ENCODE peak calls at places on chromosome 3, in six cellular contexts. One of them, this sample, is unnamed.

GRCh38 chr3:126266291-126266840 is 86.0 kb upstream of the ALDH1L1 start:
- DNase-seq in endodermal cell: peak
- DNase-seq in AG04450: no peak
- DNase-seq in colonic mucosa: no peak
- DNase-seq in uterus: peak
- DNase-seq in thoracic aorta: peak
- DNase-seq in this sample: no peak

GRCh38 chr3:112308151-112308911 is 14.3 kb upstream of the SLC9C1 start:
- DNase-seq in AG04450: peak
- DNase-seq in endodermal cell: no peak
- DNase-seq in uterus: no peak
- DNase-seq in colonic mucosa: no peak
- DNase-seq in thoracic aorta: no peak
- DNase-seq in this sample: no peak

GRCh38 chr3:100496711-100497261 is 4.4 kb downstream of the TMEM45A start:
- DNase-seq in endodermal cell: no peak
- DNase-seq in colonic mucosa: no peak
- DNase-seq in uterus: no peak
- DNase-seq in thoracic aorta: no peak
- DNase-seq in AG04450: peak
- DNase-seq in this sample: no peak

GRCh38 chr3:22887664-22888291 is 315.3 kb upstream of the UBE2E2 start:
- DNase-seq in endodermal cell: peak
- DNase-seq in thoracic aorta: no peak
- DNase-seq in AG04450: no peak
- DNase-seq in colonic mucosa: peak
- DNase-seq in uterus: no peak
- DNase-seq in this sample: peak

GRCh38 chr3:134615743-134616142 is 35.1 kb downstream of the KY start:
- DNase-seq in colonic mucosa: no peak
- DNase-seq in endodermal cell: no peak
- DNase-seq in thoracic aorta: no peak
- DNase-seq in AG04450: no peak
- DNase-seq in uterus: no peak
- DNase-seq in this sample: no peak

GRCh38 chr3:179973931-179974361 is 62.8 kb downstream of the PEX5L start:
- DNase-seq in uterus: no peak
- DNase-seq in colonic mucosa: no peak
- DNase-seq in endodermal cell: peak
- DNase-seq in AG04450: no peak
- DNase-seq in thoracic aorta: no peak
- DNase-seq in this sample: peak

GRCh38 chr3:112293368-112294321 is at the start of gene SLC9C1:
- DNase-seq in AG04450: peak
- DNase-seq in colonic mucosa: peak
- DNase-seq in uterus: peak
- DNase-seq in endodermal cell: peak
- DNase-seq in thoracic aorta: no peak
- DNase-seq in this sample: no peak

GRCh38 chr3:73668366-73668765 is 43.6 kb upstream of the PDZRN3 start:
- DNase-seq in colonic mucosa: no peak
- DNase-seq in AG04450: no peak
- DNase-seq in endodermal cell: no peak
- DNase-seq in uterus: no peak
- DNase-seq in thoracic aorta: no peak
- DNase-seq in this sample: no peak

GRCh38 chr3:126692858-126693257 is 11.2 kb upstream of the CHCHD6 start:
- DNase-seq in AG04450: no peak
- DNase-seq in uterus: no peak
- DNase-seq in colonic mucosa: no peak
- DNase-seq in endodermal cell: peak
- DNase-seq in thoracic aorta: no peak
- DNase-seq in this sample: no peak

GRCh38 chr3:124315215-124316033 is 323.5 kb upstream of the ROPN1 start:
- DNase-seq in uterus: no peak
- DNase-seq in thoracic aorta: peak
- DNase-seq in AG04450: no peak
- DNase-seq in endodermal cell: no peak
- DNase-seq in colonic mucosa: no peak
- DNase-seq in this sample: no peak

GRCh38 chr3:178439504-178439903 is 96.7 kb upstream of the KCNMB2 start:
- DNase-seq in endodermal cell: no peak
- DNase-seq in uterus: no peak
- DNase-seq in thoracic aorta: no peak
- DNase-seq in AG04450: peak
- DNase-seq in colonic mucosa: no peak
- DNase-seq in this sample: no peak

GRCh38 chr3:120741837-120742197 is 499 bp downstream of the RABL3 start:
- DNase-seq in endodermal cell: no peak
- DNase-seq in thoracic aorta: no peak
- DNase-seq in AG04450: no peak
- DNase-seq in uterus: peak
- DNase-seq in colonic mucosa: no peak
- DNase-seq in this sample: no peak
- H3K27ac ChIP-seq in endodermal cell: no peak
- H3K27ac ChIP-seq in thoracic aorta: peak
- H3K27ac ChIP-seq in AG04450: peak
- H3K27ac ChIP-seq in uterus: peak
- H3K27ac ChIP-seq in colonic mucosa: peak
- H3K27ac ChIP-seq in this sample: peak

GRCh38 chr3:195271116-195271858 is at the start of gene XXYLT1:
- DNase-seq in thoracic aorta: no peak
- DNase-seq in colonic mucosa: peak
- DNase-seq in uterus: peak
- DNase-seq in endodermal cell: peak
- DNase-seq in AG04450: no peak
- DNase-seq in this sample: peak

GRCh38 chr3:195270350-195271115 is 426 bp downstream of the XXYLT1 start:
- DNase-seq in thoracic aorta: no peak
- DNase-seq in colonic mucosa: peak
- DNase-seq in AG04450: no peak
- DNase-seq in uterus: peak
- DNase-seq in endodermal cell: peak
- DNase-seq in this sample: peak

GRCh38 chr3:195270079-195270349 is 945 bp downstream of the XXYLT1 start:
- DNase-seq in endodermal cell: no peak
- DNase-seq in uterus: no peak
- DNase-seq in AG04450: no peak
- DNase-seq in colonic mucosa: no peak
- DNase-seq in thoracic aorta: no peak
- DNase-seq in this sample: no peak

GRCh38 chr3:195269375-195270078 is 1.4 kb downstream of the XXYLT1 start:
- DNase-seq in uterus: no peak
- DNase-seq in endodermal cell: no peak
- DNase-seq in thoracic aorta: no peak
- DNase-seq in AG04450: no peak
- DNase-seq in colonic mucosa: no peak
- DNase-seq in this sample: no peak

GRCh38 chr3:195271859-195272243 is 892 bp upstream of the XXYLT1 start:
- DNase-seq in thoracic aorta: no peak
- DNase-seq in uterus: no peak
- DNase-seq in endodermal cell: no peak
- DNase-seq in colonic mucosa: no peak
- DNase-seq in AG04450: no peak
- DNase-seq in this sample: no peak
- H3K27ac ChIP-seq in thoracic aorta: no peak
- H3K27ac ChIP-seq in uterus: peak
- H3K27ac ChIP-seq in endodermal cell: peak
- H3K27ac ChIP-seq in colonic mucosa: peak
- H3K27ac ChIP-seq in AG04450: no peak
- H3K27ac ChIP-seq in this sample: peak

GRCh38 chr3:4411236-4411635 is 55.8 kb downstream of the SUMF1 start:
- DNase-seq in colonic mucosa: no peak
- DNase-seq in uterus: no peak
- DNase-seq in AG04450: no peak
- DNase-seq in thoracic aorta: no peak
- DNase-seq in endodermal cell: no peak
- DNase-seq in this sample: no peak

GRCh38 chr3:4410174-4410573 is 56.9 kb downstream of the SUMF1 start:
- DNase-seq in colonic mucosa: no peak
- DNase-seq in uterus: no peak
- DNase-seq in AG04450: no peak
- DNase-seq in endodermal cell: no peak
- DNase-seq in thoracic aorta: no peak
- DNase-seq in this sample: no peak

GRCh38 chr3:4406746-4407568 is 60.1 kb downstream of the SUMF1 start:
- DNase-seq in endodermal cell: no peak
- DNase-seq in colonic mucosa: no peak
- DNase-seq in AG04450: no peak
- DNase-seq in uterus: no peak
- DNase-seq in thoracic aorta: no peak
- DNase-seq in this sample: no peak

GRCh38 chr3:4407941-4408340 is 59.1 kb downstream of the SUMF1 start:
- DNase-seq in thoracic aorta: no peak
- DNase-seq in uterus: no peak
- DNase-seq in colonic mucosa: no peak
- DNase-seq in AG04450: no peak
- DNase-seq in endodermal cell: no peak
- DNase-seq in this sample: no peak

GRCh38 chr3:4409415-4409814 is 57.7 kb downstream of the SUMF1 start:
- DNase-seq in AG04450: no peak
- DNase-seq in thoracic aorta: no peak
- DNase-seq in uterus: no peak
- DNase-seq in colonic mucosa: no peak
- DNase-seq in endodermal cell: no peak
- DNase-seq in this sample: no peak
- H3K27ac ChIP-seq in AG04450: no peak
- H3K27ac ChIP-seq in thoracic aorta: peak
- H3K27ac ChIP-seq in uterus: no peak
- H3K27ac ChIP-seq in colonic mucosa: no peak
- H3K27ac ChIP-seq in endodermal cell: no peak
- H3K27ac ChIP-seq in this sample: no peak

DNA sequence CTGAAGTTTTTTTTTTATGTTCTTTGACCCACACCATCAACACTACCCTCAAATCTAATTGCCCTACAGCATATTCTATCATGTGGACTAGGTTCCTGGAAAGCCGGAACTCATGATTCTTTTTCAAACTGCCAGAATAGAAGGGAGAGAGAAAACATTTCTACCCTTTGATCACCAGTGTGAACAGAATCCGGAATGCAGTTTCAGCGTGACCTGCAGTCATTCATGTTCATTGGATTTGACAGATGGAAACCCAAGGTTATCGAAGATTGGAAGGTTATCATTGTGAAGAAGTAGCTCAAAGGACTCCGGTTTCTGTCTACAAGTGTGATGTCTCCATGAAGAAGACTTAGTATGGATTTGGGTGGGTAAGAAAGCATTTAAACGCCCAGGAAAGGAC is 39.4 kb upstream of the RASA2 start:
- DNase-seq in colonic mucosa: no peak
- DNase-seq in thoracic aorta: no peak
- DNase-seq in AG04450: no peak
- DNase-seq in endodermal cell: no peak
- DNase-seq in uterus: no peak
- DNase-seq in this sample: no peak
- H3K27ac ChIP-seq in colonic mucosa: no peak
- H3K27ac ChIP-seq in thoracic aorta: peak
- H3K27ac ChIP-seq in AG04450: no peak
- H3K27ac ChIP-seq in endodermal cell: no peak
- H3K27ac ChIP-seq in uterus: peak
- H3K27ac ChIP-seq in this sample: no peak

DNA sequence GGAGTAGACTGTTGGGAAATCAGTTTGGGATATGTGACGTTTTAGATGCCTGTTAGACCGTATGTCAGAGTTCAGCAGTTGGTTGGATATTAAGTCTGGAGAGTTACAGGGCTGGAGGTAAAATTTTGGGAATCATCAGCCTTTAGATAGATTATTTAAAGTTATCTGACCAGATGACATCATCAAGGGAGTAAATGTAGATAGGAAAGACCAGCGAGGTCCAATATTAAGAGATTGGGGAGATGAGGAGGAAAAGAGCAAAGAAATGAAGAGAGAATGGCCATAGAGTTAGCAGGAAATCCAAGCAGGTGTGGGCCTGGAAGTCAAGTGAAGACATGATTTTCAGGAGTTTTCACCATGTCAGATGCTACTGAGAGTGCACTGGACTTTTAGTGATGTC is 3.1 kb downstream of the NDUFB4 start:
- DNase-seq in colonic mucosa: no peak
- DNase-seq in AG04450: no peak
- DNase-seq in thoracic aorta: no peak
- DNase-seq in endodermal cell: no peak
- DNase-seq in uterus: no peak
- DNase-seq in this sample: no peak
- H3K27ac ChIP-seq in colonic mucosa: no peak
- H3K27ac ChIP-seq in AG04450: no peak
- H3K27ac ChIP-seq in thoracic aorta: peak
- H3K27ac ChIP-seq in endodermal cell: no peak
- H3K27ac ChIP-seq in uterus: peak
- H3K27ac ChIP-seq in this sample: peak

GRCh38 chr3:150755902-150756301 is 7.1 kb downstream of the SIAH2 start:
- DNase-seq in AG04450: no peak
- DNase-seq in uterus: no peak
- DNase-seq in colonic mucosa: no peak
- DNase-seq in thoracic aorta: no peak
- DNase-seq in endodermal cell: no peak
- DNase-seq in this sample: no peak
- H3K27ac ChIP-seq in AG04450: peak
- H3K27ac ChIP-seq in uterus: peak
- H3K27ac ChIP-seq in colonic mucosa: peak
- H3K27ac ChIP-seq in thoracic aorta: no peak
- H3K27ac ChIP-seq in endodermal cell: no peak
- H3K27ac ChIP-seq in this sample: no peak

GRCh38 chr3:39286771-39287170 is 6.9 kb upstream of the CX3CR1 start:
- DNase-seq in colonic mucosa: no peak
- DNase-seq in endodermal cell: no peak
- DNase-seq in AG04450: no peak
- DNase-seq in thoracic aorta: no peak
- DNase-seq in uterus: no peak
- DNase-seq in this sample: no peak
- H3K27ac ChIP-seq in colonic mucosa: no peak
- H3K27ac ChIP-seq in endodermal cell: no peak
- H3K27ac ChIP-seq in AG04450: no peak
- H3K27ac ChIP-seq in thoracic aorta: no peak
- H3K27ac ChIP-seq in uterus: no peak
- H3K27ac ChIP-seq in this sample: no peak

GRCh38 chr3:172697558-172697957 is 13.3 kb downstream of the NCEH1 start:
- DNase-seq in thoracic aorta: no peak
- DNase-seq in uterus: no peak
- DNase-seq in endodermal cell: no peak
- DNase-seq in colonic mucosa: no peak
- DNase-seq in AG04450: no peak
- DNase-seq in this sample: no peak
- H3K27ac ChIP-seq in thoracic aorta: no peak
- H3K27ac ChIP-seq in uterus: no peak
- H3K27ac ChIP-seq in endodermal cell: no peak
- H3K27ac ChIP-seq in colonic mucosa: peak
- H3K27ac ChIP-seq in AG04450: no peak
- H3K27ac ChIP-seq in this sample: no peak

GRCh38 chr3:156685752-156686151 is 11.4 kb downstream of the TIPARP start:
- DNase-seq in uterus: no peak
- DNase-seq in AG04450: no peak
- DNase-seq in thoracic aorta: no peak
- DNase-seq in endodermal cell: peak
- DNase-seq in colonic mucosa: no peak
- DNase-seq in this sample: no peak
- H3K27ac ChIP-seq in uterus: no peak
- H3K27ac ChIP-seq in AG04450: peak
- H3K27ac ChIP-seq in thoracic aorta: no peak
- H3K27ac ChIP-seq in endodermal cell: no peak
- H3K27ac ChIP-seq in colonic mucosa: no peak
- H3K27ac ChIP-seq in this sample: no peak